ENCODE peak calls at places on chromosome 12, in six cellular contexts. One of them, this sample, is unnamed.

GRCh38 chr12:96383371-96383770 is 16.9 kb downstream of the CDK17 start:
- DNase-seq in AG09309: no peak
- DNase-seq in body of pancreas: no peak
- DNase-seq in heart right ventricle: no peak
- DNase-seq in transverse colon: no peak
- DNase-seq in astrocyte of the spinal cord: no peak
- DNase-seq in this sample: no peak

GRCh38 chr12:107320929-107321618 is 227.7 kb upstream of the CRY1 start:
- DNase-seq in AG09309: no peak
- DNase-seq in body of pancreas: no peak
- DNase-seq in heart right ventricle: no peak
- DNase-seq in transverse colon: peak
- DNase-seq in astrocyte of the spinal cord: peak
- DNase-seq in this sample: peak

GRCh38 chr12:111406474-111407370 is 999 bp downstream of the SH2B3 start:
- DNase-seq in AG09309: no peak
- DNase-seq in body of pancreas: no peak
- DNase-seq in heart right ventricle: peak
- DNase-seq in transverse colon: no peak
- DNase-seq in astrocyte of the spinal cord: no peak
- DNase-seq in this sample: peak

GRCh38 chr12:123431951-123432886 is 4.3 kb downstream of the RILPL2 start:
- DNase-seq in AG09309: no peak
- DNase-seq in body of pancreas: no peak
- DNase-seq in heart right ventricle: no peak
- DNase-seq in transverse colon: no peak
- DNase-seq in astrocyte of the spinal cord: no peak
- DNase-seq in this sample: peak

GRCh38 chr12:42587564-42588307 is 1.8 kb downstream of the PRICKLE1 start:
- DNase-seq in AG09309: no peak
- DNase-seq in body of pancreas: no peak
- DNase-seq in heart right ventricle: no peak
- DNase-seq in transverse colon: no peak
- DNase-seq in astrocyte of the spinal cord: no peak
- DNase-seq in this sample: no peak

GRCh38 chr12:122995503-122996187 is 15.2 kb downstream of the ARL6IP4 start:
- DNase-seq in AG09309: no peak
- DNase-seq in body of pancreas: no peak
- DNase-seq in heart right ventricle: peak
- DNase-seq in transverse colon: no peak
- DNase-seq in astrocyte of the spinal cord: no peak
- DNase-seq in this sample: no peak

GRCh38 chr12:114355389-114356088 is 50.4 kb downstream of the TBX5 start:
- DNase-seq in AG09309: no peak
- DNase-seq in body of pancreas: no peak
- DNase-seq in heart right ventricle: peak
- DNase-seq in transverse colon: no peak
- DNase-seq in astrocyte of the spinal cord: no peak
- DNase-seq in this sample: peak

GRCh38 chr12:32944195-32944594 is 47.6 kb upstream of the PKP2 start:
- DNase-seq in AG09309: no peak
- DNase-seq in body of pancreas: no peak
- DNase-seq in heart right ventricle: no peak
- DNase-seq in transverse colon: no peak
- DNase-seq in astrocyte of the spinal cord: no peak
- DNase-seq in this sample: no peak

GRCh38 chr12:99223554-99223953 is 424.0 kb upstream of the GARIN6 start:
- DNase-seq in AG09309: no peak
- DNase-seq in body of pancreas: no peak
- DNase-seq in heart right ventricle: no peak
- DNase-seq in transverse colon: no peak
- DNase-seq in astrocyte of the spinal cord: no peak
- DNase-seq in this sample: no peak

GRCh38 chr12:118015944-118016343 is 559 bp upstream of the RFC5 start:
- DNase-seq in AG09309: no peak
- DNase-seq in body of pancreas: no peak
- DNase-seq in heart right ventricle: no peak
- DNase-seq in transverse colon: no peak
- DNase-seq in astrocyte of the spinal cord: no peak
- DNase-seq in this sample: no peak

GRCh38 chr12:56803750-56804149 is 40.6 kb downstream of the HSD17B6 start:
- DNase-seq in AG09309: no peak
- DNase-seq in body of pancreas: no peak
- DNase-seq in heart right ventricle: peak
- DNase-seq in transverse colon: no peak
- DNase-seq in astrocyte of the spinal cord: no peak
- DNase-seq in this sample: no peak

GRCh38 chr12:30630378-30631285 is 65.0 kb downstream of the IPO8 start:
- DNase-seq in AG09309: no peak
- DNase-seq in body of pancreas: no peak
- DNase-seq in heart right ventricle: no peak
- DNase-seq in transverse colon: no peak
- DNase-seq in astrocyte of the spinal cord: peak
- DNase-seq in this sample: no peak

GRCh38 chr12:107332726-107333125 is 239.4 kb upstream of the CRY1 start:
- DNase-seq in AG09309: no peak
- DNase-seq in body of pancreas: no peak
- DNase-seq in heart right ventricle: no peak
- DNase-seq in transverse colon: no peak
- DNase-seq in astrocyte of the spinal cord: no peak
- DNase-seq in this sample: no peak

GRCh38 chr12:84270470-84271140 is 642.0 kb downstream of the SLC6A15 start:
- DNase-seq in AG09309: no peak
- DNase-seq in body of pancreas: peak
- DNase-seq in heart right ventricle: no peak
- DNase-seq in transverse colon: no peak
- DNase-seq in astrocyte of the spinal cord: no peak
- DNase-seq in this sample: no peak

GRCh38 chr12:96989916-96990315 is 82.9 kb downstream of the NEDD1 start:
- DNase-seq in AG09309: no peak
- DNase-seq in body of pancreas: peak
- DNase-seq in heart right ventricle: no peak
- DNase-seq in transverse colon: no peak
- DNase-seq in astrocyte of the spinal cord: peak
- DNase-seq in this sample: peak

GRCh38 chr12:34166427-34167060 is 144.2 kb downstream of the ALG10 start:
- DNase-seq in AG09309: no peak
- DNase-seq in body of pancreas: no peak
- DNase-seq in heart right ventricle: no peak
- DNase-seq in transverse colon: no peak
- DNase-seq in astrocyte of the spinal cord: no peak
- DNase-seq in this sample: no peak

GRCh38 chr12:24111101-24111500 is 161.6 kb upstream of the SOX5 start:
- DNase-seq in AG09309: no peak
- DNase-seq in body of pancreas: no peak
- DNase-seq in heart right ventricle: no peak
- DNase-seq in transverse colon: no peak
- DNase-seq in astrocyte of the spinal cord: peak
- DNase-seq in this sample: no peak

GRCh38 chr12:109949089-109949488 is 47.1 kb downstream of the GIT2 start:
- DNase-seq in AG09309: no peak
- DNase-seq in body of pancreas: peak
- DNase-seq in heart right ventricle: no peak
- DNase-seq in transverse colon: no peak
- DNase-seq in astrocyte of the spinal cord: peak
- DNase-seq in this sample: no peak

GRCh38 chr12:109592195-109592904 is 18.8 kb downstream of the MVK start:
- DNase-seq in AG09309: no peak
- DNase-seq in body of pancreas: no peak
- DNase-seq in heart right ventricle: peak
- DNase-seq in transverse colon: no peak
- DNase-seq in astrocyte of the spinal cord: no peak
- DNase-seq in this sample: no peak

GRCh38 chr12:24728366-24728765 is 220.5 kb downstream of the BCAT1 start:
- DNase-seq in AG09309: peak
- DNase-seq in body of pancreas: no peak
- DNase-seq in heart right ventricle: no peak
- DNase-seq in transverse colon: no peak
- DNase-seq in astrocyte of the spinal cord: peak
- DNase-seq in this sample: peak

GRCh38 chr12:57149309-57149900 is 2.0 kb upstream of the LRP1-AS start:
- DNase-seq in AG09309: no peak
- DNase-seq in body of pancreas: no peak
- DNase-seq in heart right ventricle: peak
- DNase-seq in transverse colon: peak
- DNase-seq in astrocyte of the spinal cord: no peak
- DNase-seq in this sample: no peak

GRCh38 chr12:28936711-28937110 is 212.4 kb upstream of the FAR2 start:
- DNase-seq in AG09309: no peak
- DNase-seq in body of pancreas: no peak
- DNase-seq in heart right ventricle: no peak
- DNase-seq in transverse colon: no peak
- DNase-seq in astrocyte of the spinal cord: no peak
- DNase-seq in this sample: no peak

GRCh38 chr12:58268080-58268479 is 326.7 kb downstream of the ATP23 start:
- DNase-seq in AG09309: no peak
- DNase-seq in body of pancreas: no peak
- DNase-seq in heart right ventricle: no peak
- DNase-seq in transverse colon: no peak
- DNase-seq in astrocyte of the spinal cord: no peak
- DNase-seq in this sample: no peak

GRCh38 chr12:133058203-133059125 is 21.2 kb downstream of the ZNF84 start:
- DNase-seq in AG09309: no peak
- DNase-seq in body of pancreas: no peak
- DNase-seq in heart right ventricle: no peak
- DNase-seq in transverse colon: no peak
- DNase-seq in astrocyte of the spinal cord: no peak
- DNase-seq in this sample: no peak

DNA sequence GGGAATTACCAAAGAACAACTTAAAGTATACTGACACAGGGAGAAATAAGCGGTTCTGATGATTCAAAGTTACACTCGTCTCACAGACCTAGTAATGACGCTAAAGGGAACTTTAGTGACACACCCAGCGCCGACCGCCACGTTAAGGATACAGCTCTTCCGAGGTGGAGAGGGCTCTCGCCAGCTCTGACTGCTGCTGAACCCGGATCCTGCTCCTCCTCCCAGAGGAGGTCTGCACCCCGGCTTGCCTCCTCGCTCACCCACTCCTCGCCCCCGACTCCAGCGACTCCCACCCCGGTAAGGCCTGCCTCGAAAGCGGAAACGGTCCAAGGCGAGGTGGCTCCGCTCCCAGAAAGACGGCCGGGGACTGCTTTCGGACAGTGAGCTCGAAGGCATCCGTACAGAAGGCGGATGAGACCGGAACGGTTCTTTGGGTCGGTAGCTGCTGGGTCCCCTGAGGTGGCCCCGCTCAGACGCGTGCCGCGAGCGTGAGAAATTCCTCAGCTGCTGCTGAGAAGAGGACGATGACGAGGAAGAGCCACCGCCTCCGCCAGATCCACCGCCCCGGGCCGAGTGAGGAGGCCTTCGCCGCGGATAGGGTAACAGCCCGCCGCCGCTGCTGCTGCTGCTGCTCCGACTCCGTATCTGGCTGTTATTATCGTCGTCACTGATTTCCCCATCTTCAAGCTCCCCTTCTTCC is 637 bp downstream of the ZFC3H1 start:
- DNase-seq in AG09309: no peak
- DNase-seq in body of pancreas: peak
- DNase-seq in heart right ventricle: peak
- DNase-seq in transverse colon: peak
- DNase-seq in astrocyte of the spinal cord: peak
- DNase-seq in this sample: peak
- TF ChIP-seq CTCF in AG09309: no peak
- TF ChIP-seq CTCF in body of pancreas: no peak
- TF ChIP-seq CTCF in heart right ventricle: no peak
- TF ChIP-seq CTCF in transverse colon: peak
- TF ChIP-seq CTCF in astrocyte of the spinal cord: no peak
- TF ChIP-seq CTCF in this sample: no peak

DNA sequence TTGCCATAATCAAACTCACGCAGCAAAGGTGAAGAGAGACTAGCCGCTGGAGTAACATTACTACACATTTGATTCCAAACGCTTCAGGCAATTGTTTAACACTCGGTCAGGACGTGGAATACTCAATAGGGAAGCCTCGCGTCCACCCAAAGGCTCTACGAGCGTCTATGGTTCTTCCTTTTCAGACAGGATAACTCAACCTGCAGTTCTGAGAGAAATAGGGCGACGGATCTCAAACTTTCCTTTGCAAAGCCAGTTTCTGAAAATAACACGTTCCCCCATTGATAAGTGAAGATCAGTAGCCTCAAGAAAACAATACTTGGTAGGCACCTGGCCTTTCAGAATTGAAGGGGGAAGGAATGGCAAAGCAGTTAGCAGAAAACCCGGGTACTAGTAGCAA is 70.1 kb upstream of the USP15 start:
- DNase-seq in AG09309: no peak
- DNase-seq in body of pancreas: no peak
- DNase-seq in heart right ventricle: no peak
- DNase-seq in transverse colon: no peak
- DNase-seq in astrocyte of the spinal cord: no peak
- DNase-seq in this sample: no peak
- TF ChIP-seq CTCF in AG09309: no peak
- TF ChIP-seq CTCF in body of pancreas: no peak
- TF ChIP-seq CTCF in heart right ventricle: no peak
- TF ChIP-seq CTCF in transverse colon: no peak
- TF ChIP-seq CTCF in astrocyte of the spinal cord: no peak
- TF ChIP-seq CTCF in this sample: no peak

GRCh38 chr12:45468751-45469615 is 253.1 kb downstream of the ANO6 start:
- DNase-seq in AG09309: no peak
- DNase-seq in body of pancreas: no peak
- DNase-seq in heart right ventricle: no peak
- DNase-seq in transverse colon: no peak
- DNase-seq in astrocyte of the spinal cord: no peak
- DNase-seq in this sample: no peak

GRCh38 chr12:45462506-45462905 is 246.6 kb downstream of the ANO6 start:
- DNase-seq in AG09309: no peak
- DNase-seq in body of pancreas: no peak
- DNase-seq in heart right ventricle: no peak
- DNase-seq in transverse colon: no peak
- DNase-seq in astrocyte of the spinal cord: no peak
- DNase-seq in this sample: no peak

GRCh38 chr12:45458854-45459807 is 243.2 kb downstream of the ANO6 start:
- DNase-seq in AG09309: no peak
- DNase-seq in body of pancreas: no peak
- DNase-seq in heart right ventricle: no peak
- DNase-seq in transverse colon: no peak
- DNase-seq in astrocyte of the spinal cord: peak
- DNase-seq in this sample: no peak

GRCh38 chr12:45469902-45470301 is 254.0 kb downstream of the ANO6 start:
- DNase-seq in AG09309: no peak
- DNase-seq in body of pancreas: no peak
- DNase-seq in heart right ventricle: no peak
- DNase-seq in transverse colon: no peak
- DNase-seq in astrocyte of the spinal cord: no peak
- DNase-seq in this sample: peak

GRCh38 chr12:45464699-45465098 is 248.8 kb downstream of the ANO6 start:
- DNase-seq in AG09309: no peak
- DNase-seq in body of pancreas: no peak
- DNase-seq in heart right ventricle: no peak
- DNase-seq in transverse colon: no peak
- DNase-seq in astrocyte of the spinal cord: no peak
- DNase-seq in this sample: no peak
- TF ChIP-seq CTCF in AG09309: no peak
- TF ChIP-seq CTCF in body of pancreas: no peak
- TF ChIP-seq CTCF in heart right ventricle: peak
- TF ChIP-seq CTCF in transverse colon: no peak
- TF ChIP-seq CTCF in astrocyte of the spinal cord: no peak
- TF ChIP-seq CTCF in this sample: no peak

GRCh38 chr12:6493580-6494350 is at the start of gene NCAPD2:
- DNase-seq in AG09309: peak
- DNase-seq in body of pancreas: peak
- DNase-seq in heart right ventricle: peak
- DNase-seq in transverse colon: peak
- DNase-seq in astrocyte of the spinal cord: peak
- DNase-seq in this sample: peak
- TF ChIP-seq CTCF in AG09309: no peak
- TF ChIP-seq CTCF in body of pancreas: no peak
- TF ChIP-seq CTCF in heart right ventricle: peak
- TF ChIP-seq CTCF in transverse colon: peak
- TF ChIP-seq CTCF in astrocyte of the spinal cord: no peak
- TF ChIP-seq CTCF in this sample: no peak